ENCODE peak calls at places on chromosomes 16 and 17, in four cellular contexts. P, T, U and A are unnamed samples.

GRCh38 chr17:44801880-44802279 is 28.2 kb downstream of the GJC1 start:
- DNase-seq in P (no peak), T (no peak), U (no peak), A (no peak)

GRCh38 chr16:70470927-70471341 is 16.5 kb downstream of the FCSK start:
- DNase-seq in P (no peak), T (peak), U (no peak), A (no peak)

GRCh38 chr17:74296548-74296936 is 22.5 kb downstream of the DNAI2 start:
- DNase-seq in P (peak), T (peak), U (no peak), A (peak)

GRCh38 chr16:82672676-82673075 is 45.9 kb downstream of the CDH13 start:
- DNase-seq in P (no peak), T (no peak), U (no peak), A (no peak)

GRCh38 chr17:49787932-49788442 is 494 bp upstream of the KAT7 start:
- DNase-seq in P (no peak), T (peak), U (no peak), A (no peak)

GRCh38 chr16:85220125-85220839 is 108.0 kb upstream of the CIBAR2 start:
- DNase-seq in P (peak), T (peak), U (peak), A (peak)

GRCh38 chr16:88378401-88378800 is 4.4 kb upstream of the ZNF469 start:
- DNase-seq in P (no peak), T (no peak), U (no peak), A (no peak)

GRCh38 chr17:65553646-65554567 is 7.5 kb downstream of the AXIN2 start:
- DNase-seq in P (no peak), T (peak), U (no peak), A (no peak)

GRCh38 chr16:52603015-52603414 is 56.1 kb upstream of the TOX3 start:
- DNase-seq in P (no peak), T (no peak), U (no peak), A (no peak)

GRCh38 chr16:1938316-1938715 is 4.7 kb downstream of the MSRB1 start:
- DNase-seq in P (no peak), T (no peak), U (no peak), A (no peak)

GRCh38 chr17:55722742-55723487 is at the start of gene TMEM100:
- DNase-seq in P (no peak), T (peak), U (no peak), A (peak)

GRCh38 chr17:55723488-55723848 is 804 bp upstream of the TMEM100 start:
- DNase-seq in P (no peak), T (no peak), U (no peak), A (no peak)

GRCh38 chr17:55717898-55718735 is 4.5 kb downstream of the TMEM100 start:
- DNase-seq in P (peak), T (peak), U (peak), A (peak)

GRCh38 chr17:55722016-55722706 is 503 bp downstream of the TMEM100 start:
- DNase-seq in P (no peak), T (peak), U (no peak), A (no peak)

GRCh38 chr17:55720917-55721836 is 1.5 kb downstream of the TMEM100 start:
- DNase-seq in P (no peak), T (no peak), U (no peak), A (no peak)
- TF ChIP-seq CTCF in P (no peak), T (no peak), U (no peak), A (no peak)

GRCh38 chr17:8835631-8836364 is 31.7 kb downstream of the PIK3R6 start:
- DNase-seq in P (no peak), T (no peak), U (peak), A (no peak)

GRCh38 chr17:8830141-8830540 is 31.0 kb upstream of the MFSD6L start:
- DNase-seq in P (no peak), T (no peak), U (peak), A (no peak)

GRCh38 chr17:8835106-8835505 is 32.4 kb downstream of the PIK3R6 start:
- DNase-seq in P (no peak), T (no peak), U (peak), A (no peak)

GRCh38 chr17:8831234-8831849 is 32.2 kb upstream of the MFSD6L start:
- DNase-seq in P (no peak), T (no peak), U (no peak), A (no peak)

GRCh38 chr17:8832711-8833352 is 33.7 kb upstream of the MFSD6L start:
- DNase-seq in P (no peak), T (no peak), U (no peak), A (no peak)
- TF ChIP-seq CTCF in P (no peak), T (peak), U (peak), A (peak)

GRCh38 chr17:28720247-28720996 is 637 bp downstream of the RPL23A start:
- DNase-seq in P (no peak), T (no peak), U (no peak), A (no peak)
- TF ChIP-seq CTCF in P (no peak), T (no peak), U (no peak), A (peak)

DNA sequence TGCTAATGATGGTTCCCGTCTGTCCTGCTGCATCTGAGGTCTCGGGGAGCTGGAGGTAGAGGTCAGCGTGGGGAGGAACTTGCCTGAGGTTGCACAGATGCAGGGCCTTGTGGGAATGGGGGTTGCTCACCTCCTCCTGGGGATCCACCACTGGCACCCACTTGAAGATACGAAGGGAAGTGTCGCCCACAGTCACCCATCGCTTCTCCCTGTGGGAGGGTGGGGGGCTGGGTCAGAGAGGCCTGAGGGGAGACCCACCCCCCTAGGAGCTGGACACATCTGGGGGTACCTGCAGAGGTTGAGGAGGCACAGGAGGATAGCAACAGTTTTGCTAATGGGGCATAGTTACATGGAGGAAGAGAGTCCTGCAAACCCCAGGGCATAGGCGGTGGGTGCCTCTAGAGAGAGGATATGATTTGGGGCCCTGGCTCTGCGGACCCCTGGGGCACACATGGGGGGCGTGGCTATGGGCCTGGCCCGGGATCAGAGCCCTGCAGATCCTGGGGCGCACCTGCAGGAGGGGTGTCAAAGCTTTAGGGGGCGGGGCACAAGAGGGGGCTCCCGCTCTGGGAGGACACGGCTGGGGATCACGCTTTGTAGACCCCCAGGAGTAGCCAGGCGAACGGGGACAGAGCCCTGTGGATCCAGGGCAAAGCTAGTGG is 664 bp downstream of the BCL7C start:
- DNase-seq in P (no peak), T (peak), U (peak), A (no peak)
- TF ChIP-seq CTCF in P (no peak), T (no peak), U (no peak), A (no peak)

GRCh38 chr17:77400445-77400870 is 259.7 kb downstream of the SEC14L1 start:
- DNase-seq in P (no peak), T (peak), U (no peak), A (no peak)
- TF ChIP-seq CTCF in P (peak), T (peak), U (peak), A (peak)